ENCODE peak calls at places on chromosomes 2 and 18, in four cellular contexts. C is K562, A is HepG2, Y is GM12878. X is an unnamed sample.

GRCh38 chr2:168552450-168552856 is 96.4 kb downstream of the CERS6 start:
- DNase-seq in C (no peak), A (no peak), Y (peak), X (peak)

GRCh38 chr2:199455533-199456382 is 2.0 kb downstream of the SATB2 start:
- DNase-seq in C (peak), Y (no peak), A (peak), X (peak)

GRCh38 chr2:99337931-99338580 is 867 bp downstream of the EIF5B start:
- DNase-seq in C (no peak), Y (no peak), A (peak), X (no peak)

GRCh38 chr2:85902496-85902895 is 13.7 kb upstream of the ST3GAL5 start:
- DNase-seq in C (no peak), Y (no peak), A (no peak), X (no peak)

GRCh38 chr18:67428148-67428547 is 88.4 kb downstream of the DSEL start:
- DNase-seq in C (no peak), A (no peak), Y (no peak), X (no peak)

GRCh38 chr2:121810959-121811853 is 55.8 kb downstream of the TSN start:
- DNase-seq in Y (no peak), C (peak), A (peak), X (peak)

GRCh38 chr2:204737296-204737695 is 192.0 kb downstream of the PARD3B start:
- DNase-seq in A (no peak), Y (no peak), C (no peak), X (no peak)

GRCh38 chr2:3633982-3634630 is 23.9 kb upstream of the ALLC start:
- DNase-seq in Y (no peak), A (no peak), C (no peak), X (peak)

GRCh38 chr2:225173909-225174308 is 131.6 kb upstream of the DOCK10 start:
- DNase-seq in Y (no peak), A (no peak), C (no peak), X (no peak)

GRCh38 chr2:121257476-121257831 is 27.5 kb downstream of the TFCP2L1 start:
- DNase-seq in C (no peak), A (no peak), Y (no peak), X (no peak)

GRCh38 chr2:11589316-11589940 is 55.6 kb downstream of the GREB1 start:
- DNase-seq in C (no peak), A (no peak), Y (no peak), X (peak)

GRCh38 chr18:13587001-13587400 is 139.4 kb downstream of the FAM210A start:
- DNase-seq in C (no peak), A (no peak), Y (no peak), X (no peak)

GRCh38 chr2:2750867-2751714 is 420.0 kb upstream of the MYT1L start:
- DNase-seq in Y (no peak), A (no peak), C (no peak), X (no peak)

GRCh38 chr2:70946832-70947442 is 11.2 kb downstream of the ATP6V1B1 start:
- DNase-seq in C (peak), Y (no peak), A (peak), X (peak)

GRCh38 chr2:119286661-119287060 is 63.0 kb downstream of the STEAP3 start:
- DNase-seq in C (no peak), A (no peak), Y (no peak), X (no peak)

GRCh38 chr2:170974304-170974993 is 45.4 kb downstream of the GORASP2 start:
- DNase-seq in Y (no peak), A (peak), C (no peak), X (no peak)

GRCh38 chr2:10254373-10255188 is 48.1 kb upstream of the HPCAL1 start:
- DNase-seq in A (no peak), Y (no peak), C (peak), X (peak)

GRCh38 chr2:118089015-118089800 is 937 bp downstream of the INSIG2 start:
- DNase-seq in C (peak), Y (no peak), A (peak), X (no peak)

GRCh38 chr2:133676392-133677130 is 108.3 kb upstream of the NCKAP5 start:
- DNase-seq in A (no peak), C (no peak), Y (no peak), X (no peak)
- TF ChIP-seq TCF7 in A (no peak), C (no peak), Y (no peak), X (no peak)

DNA sequence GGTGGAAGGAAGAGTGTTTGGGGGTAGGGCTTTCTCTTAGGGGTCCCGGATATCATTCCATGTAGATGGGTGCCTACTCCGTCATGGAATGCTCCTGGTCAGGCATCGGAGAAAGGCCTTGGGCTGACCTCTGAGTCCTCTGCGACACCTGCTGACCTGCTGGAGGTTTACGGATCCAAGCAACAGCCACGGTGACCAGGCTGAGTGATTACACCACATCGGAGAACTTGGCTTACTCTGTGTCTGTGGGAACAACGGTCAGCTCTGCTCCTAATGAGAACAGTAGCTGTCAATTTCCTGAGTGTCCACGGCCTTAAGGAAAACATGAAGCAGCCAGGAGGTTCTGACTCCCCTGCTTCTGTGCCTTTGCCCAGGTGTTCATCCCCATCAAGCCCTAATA is 73.2 kb downstream of the TNP1 start:
- DNase-seq in C (no peak), A (no peak), Y (no peak), X (no peak)
- TF ChIP-seq ATF3 in C (no peak), A (no peak), Y (no peak), X (no peak)

GRCh38 chr2:226529556-226529955 is 270.1 kb downstream of the IRS1 start:
- DNase-seq in C (no peak), Y (no peak), A (no peak), X (no peak)
- TF ChIP-seq CBFB in C (no peak), Y (no peak), A (no peak), X (no peak)

GRCh38 chr18:65788373-65788772 is 37.6 kb downstream of the CDH7 start:
- DNase-seq in C (no peak), Y (no peak), A (peak), X (no peak)
- TF ChIP-seq TCF7 in C (no peak), Y (no peak), A (no peak), X (no peak)